ENCODE peak calls at places on chromosomes 12 and 14, in four cellular contexts. P, V, T and A are unnamed samples. For H3K79me1, the result is how much of the 10 kb centered on the place peaks cover.

GRCh38 chr12:116236148-116236731 is 41.3 kb downstream of the MED13L start:
- DNase-seq in P (peak), V (peak), T (no peak), A (no peak)

GRCh38 chr12:132614861-132615578 is 3.6 kb upstream of the P2RX2 start:
- DNase-seq in P (peak), V (peak), T (peak), A (peak)

GRCh38 chr14:23542261-23542660 is 9.3 kb downstream of the ZFHX2 start:
- DNase-seq in P (no peak), V (no peak), T (no peak), A (no peak)

GRCh38 chr12:110744697-110745264 is 2.1 kb upstream of the PPP1CC start:
- DNase-seq in P (no peak), V (no peak), T (no peak), A (no peak)

GRCh38 chr12:108312885-108313203 is 26.3 kb downstream of the CMKLR1 start:
- DNase-seq in P (no peak), V (no peak), T (no peak), A (no peak)

GRCh38 chr14:45650754-45651153 is 397.8 kb upstream of the MIS18BP1 start:
- DNase-seq in P (no peak), V (no peak), T (no peak), A (no peak)

GRCh38 chr14:35821546-35822411 is 4.4 kb upstream of the BRMS1L start:
- DNase-seq in P (peak), V (peak), T (no peak), A (no peak)

GRCh38 chr12:76790564-76791552 is 26.9 kb downstream of the ZDHHC17 start:
- DNase-seq in P (peak), V (peak), T (no peak), A (no peak)

GRCh38 chr14:77248666-77249065 is 22.3 kb downstream of the NGB start:
- DNase-seq in P (no peak), V (peak), T (no peak), A (no peak)

GRCh38 chr12:30827406-30828055 is 72.8 kb upstream of the CAPRIN2 start:
- DNase-seq in P (no peak), V (no peak), T (peak), A (no peak)

GRCh38 chr14:69107407-69108003 is 45.4 kb downstream of the DCAF5 start:
- DNase-seq in P (peak), V (peak), T (peak), A (no peak)

GRCh38 chr12:96994900-96995299 is 87.8 kb downstream of the NEDD1 start:
- DNase-seq in P (no peak), V (no peak), T (no peak), A (no peak)

GRCh38 chr14:63986789-63987533 is 134.2 kb downstream of the SYNE2 start:
- DNase-seq in P (peak), V (peak), T (no peak), A (peak)

GRCh38 chr12:130169256-130169655 is 7.0 kb downstream of the FZD10 start:
- DNase-seq in P (no peak), V (no peak), T (no peak), A (no peak)

GRCh38 chr12:46101121-46101869 is 110.9 kb upstream of the SCAF11 start:
- DNase-seq in P (no peak), V (no peak), T (no peak), A (no peak)

GRCh38 chr12:13857750-13858149 is 123.7 kb downstream of the GRIN2B start:
- DNase-seq in P (no peak), V (no peak), T (no peak), A (no peak)

GRCh38 chr14:66509874-66510273 is 1.9 kb downstream of the GPHN start:
- DNase-seq in P (peak), V (no peak), T (no peak), A (no peak)

GRCh38 chr12:113432976-113433375 is 10.8 kb downstream of the SDSL start:
- DNase-seq in P (no peak), V (no peak), T (no peak), A (no peak)

GRCh38 chr12:98870521-98870920 is 225.4 kb downstream of the APAF1 start:
- DNase-seq in P (no peak), V (no peak), T (no peak), A (peak)

GRCh38 chr14:99148131-99148530 is 123.9 kb downstream of the BCL11B start:
- DNase-seq in P (no peak), V (no peak), T (no peak), A (no peak)

GRCh38 chr12:38543151-38543550 is 226.6 kb downstream of the ALG10B start:
- DNase-seq in P (no peak), V (no peak), T (no peak), A (no peak)

GRCh38 chr12:109927622-109928021 is 27.5 kb downstream of the TCHP start:
- DNase-seq in P (peak), V (peak), T (peak), A (no peak)

GRCh38 chr12:18224745-18225144 is 36.6 kb upstream of the PIK3C2G start:
- DNase-seq in P (peak), V (peak), T (no peak), A (peak)

GRCh38 chr12:104701756-104702155 is 245.0 kb downstream of the CHST11 start:
- DNase-seq in P (no peak), V (no peak), T (no peak), A (no peak)

GRCh38 chr12:96985515-96986362 is 78.7 kb downstream of the NEDD1 start:
- DNase-seq in P (no peak), V (no peak), T (peak), A (no peak)

GRCh38 chr12:27866382-27867101 is 86.5 kb upstream of the MANSC4 start:
- DNase-seq in P (peak), V (peak), T (no peak), A (no peak)

GRCh38 chr12:65925626-65926025 is 101.3 kb downstream of the HMGA2 start:
- DNase-seq in P (no peak), V (no peak), T (no peak), A (no peak)

GRCh38 chr14:21103710-21104447 is 3.0 kb downstream of the TMEM253 start:
- DNase-seq in P (peak), V (peak), T (peak), A (peak)
- H3K18ac ChIP-seq in P (peak), V (peak), T (peak), A (peak)

GRCh38 chr14:61573321-61573720 is 122.0 kb upstream of the HIF1A start:
- DNase-seq in P (no peak), V (no peak), T (no peak), A (no peak)
- H3K79me1 ChIP-seq in P (under half), V (under half), T (under half), A (under half)

DNA sequence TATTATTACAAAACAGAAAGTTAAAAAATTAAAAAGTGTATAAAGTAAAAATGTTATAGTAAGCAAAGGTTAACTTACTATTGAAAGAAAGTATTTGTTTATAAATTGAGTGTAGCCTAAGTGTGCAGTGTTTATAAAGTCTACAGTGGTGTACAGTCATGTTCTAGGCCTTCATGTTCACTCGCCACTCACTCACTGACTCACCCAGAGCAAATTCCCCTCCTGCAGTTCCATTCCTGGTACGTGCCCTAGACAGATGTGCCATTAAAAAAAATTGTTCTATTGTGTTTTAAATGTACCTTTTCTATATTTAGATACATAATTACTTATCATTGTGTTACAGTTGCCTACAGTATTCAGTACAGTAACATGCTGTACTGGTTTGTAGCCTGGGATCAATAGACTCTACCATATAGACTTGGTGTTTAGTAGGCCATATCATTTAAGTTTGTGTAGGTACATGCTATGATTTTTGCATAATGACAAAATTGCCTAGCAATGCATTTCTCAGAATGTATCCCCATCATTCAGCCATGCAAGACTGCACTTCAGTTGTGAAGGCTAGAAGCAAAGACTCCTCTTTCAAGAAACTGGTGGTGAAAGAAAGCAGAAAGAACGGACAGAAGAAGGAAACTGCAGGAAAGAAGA is 100.6 kb downstream of the DACT1 start:
- DNase-seq in P (peak), V (peak), T (no peak), A (no peak)
- H3K18ac ChIP-seq in P (peak), V (peak), T (no peak), A (no peak)

GRCh38 chr14:60760648-60761364 is 26.2 kb downstream of the MNAT1 start:
- DNase-seq in P (no peak), V (no peak), T (peak), A (no peak)
- H3K79me1 ChIP-seq in P (under half), V (half or more), T (under half), A (under half)

DNA sequence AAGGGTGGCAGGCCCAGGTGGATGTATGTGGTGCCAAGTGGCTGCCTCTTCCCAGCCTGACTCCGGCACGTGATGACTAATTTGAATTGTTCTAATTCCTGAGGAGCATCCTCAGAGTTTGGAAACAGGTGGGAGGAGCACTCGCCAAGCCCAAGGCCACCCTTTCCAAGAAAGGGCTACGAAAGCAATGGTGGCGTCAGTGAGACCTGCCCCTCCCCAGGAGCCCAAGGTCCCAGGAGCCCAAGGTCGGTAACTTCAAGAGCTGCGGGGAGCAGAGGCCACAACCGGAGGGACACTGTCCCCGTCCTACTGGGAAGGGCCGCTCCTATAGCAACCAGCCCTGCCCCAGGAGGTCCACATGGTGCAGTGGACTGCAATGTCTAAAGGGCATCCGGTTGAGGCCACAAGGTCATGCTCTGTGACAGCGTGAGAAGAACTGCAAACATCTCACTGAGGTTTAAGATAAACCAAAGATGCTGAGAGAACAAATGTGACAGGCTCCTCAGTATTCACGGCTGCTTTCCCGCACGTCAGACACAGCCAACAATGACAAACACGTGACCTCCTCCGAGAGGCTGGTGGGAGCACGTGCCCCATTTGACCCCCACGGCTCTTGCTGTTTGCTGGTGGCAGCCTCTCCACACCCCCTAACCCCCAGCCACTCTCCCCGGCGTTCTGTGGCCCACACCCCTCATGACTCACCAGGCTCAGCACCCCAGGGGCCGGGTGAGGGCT is 79.6 kb downstream of the ITPK1 start:
- DNase-seq in P (no peak), V (no peak), T (no peak), A (peak)
- H3K18ac ChIP-seq in P (no peak), V (no peak), T (no peak), A (peak)

GRCh38 chr14:104680806-104681688 is 8.4 kb upstream of the INF2 start:
- DNase-seq in P (peak), V (peak), T (no peak), A (no peak)
- H3K79me1 ChIP-seq in P (under half), V (under half), T (under half), A (under half)

DNA sequence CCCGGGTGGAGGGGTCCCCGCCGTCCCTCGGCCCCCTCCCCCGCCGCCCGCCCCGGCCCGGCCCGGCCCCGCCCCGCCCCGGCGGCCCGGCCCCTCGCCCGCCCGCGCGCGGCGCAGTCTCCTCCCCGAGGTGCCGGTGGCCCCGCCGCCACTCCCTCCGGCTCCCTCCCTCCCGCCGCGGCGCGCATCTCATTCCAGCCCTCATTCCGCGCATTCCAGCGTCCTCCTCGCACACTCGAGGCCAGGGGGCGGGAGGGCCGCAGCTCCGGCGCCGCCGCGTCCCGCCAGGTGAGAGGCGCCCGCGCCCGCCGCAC is at the start of gene TEAD4:
- DNase-seq in P (peak), V (peak), T (peak), A (peak)
- H3K18ac ChIP-seq in P (peak), V (peak), T (peak), A (peak)